ENCODE peak calls at places on chromosome 11, in six cellular contexts. K, G, V, I, P and A are unnamed samples.

GRCh38 chr11:30830666-30831065 is 244.5 kb upstream of the MPPED2 start:
- DNase-seq in P (no peak), V (no peak), G (no peak), K (no peak), I (no peak), A (no peak)

GRCh38 chr11:35950082-35950481 is 6.2 kb downstream of the LDLRAD3 start:
- DNase-seq in I (no peak), G (no peak), K (no peak), P (no peak), V (no peak), A (no peak)

GRCh38 chr11:5363712-5364111 is 12.4 kb downstream of the OR51B6 start:
- DNase-seq in I (no peak), V (no peak), K (no peak), G (no peak), P (no peak), A (no peak)

GRCh38 chr11:69771466-69771865 is 3.7 kb downstream of the FGF4 start:
- DNase-seq in G (no peak), I (no peak), K (no peak), P (no peak), V (no peak), A (no peak)

GRCh38 chr11:61787928-61788491 is 4.4 kb downstream of the TMEM258 start:
- DNase-seq in G (peak; percentile 61), K (no peak), I (no peak), P (peak; percentile 85), V (peak; percentile 68), A (peak; percentile 68)

GRCh38 chr11:2432628-2433071 is 11.7 kb downstream of the TRPM5 start:
- DNase-seq in K (no peak), P (no peak), G (no peak), V (no peak), I (no peak), A (no peak)

GRCh38 chr11:17184882-17185587 is 22.8 kb downstream of the PIK3C2A start:
- DNase-seq in I (no peak), V (no peak), G (no peak), P (no peak), K (no peak), A (no peak)

GRCh38 chr11:101456812-101457211 is 127.0 kb downstream of the TRPC6 start:
- DNase-seq in K (no peak), P (no peak), I (no peak), G (peak; percentile 52), V (no peak), A (no peak)

GRCh38 chr11:75523811-75524401 is 1.8 kb downstream of the GDPD5 start:
- DNase-seq in V (no peak), P (no peak), I (no peak), G (no peak), K (no peak), A (peak; percentile 88)

GRCh38 chr11:6468712-6469495 is 4.8 kb downstream of the TRIM3 start:
- DNase-seq in P (no peak), K (peak; percentile 91), I (peak; percentile 96), G (peak; percentile 87), V (peak; percentile 91), A (peak; percentile 84)

GRCh38 chr11:10488581-10489443 is 33.7 kb downstream of the AMPD3 start:
- DNase-seq in G (no peak), I (peak; percentile 86), K (peak; percentile 19), P (no peak), V (no peak), A (no peak)

GRCh38 chr11:94602430-94603372 is 35.5 kb downstream of the PIWIL4 start:
- DNase-seq in V (peak; percentile 35), P (peak; percentile 28), K (peak; percentile 57), G (peak; percentile 86), I (no peak), A (peak; percentile 82)

GRCh38 chr11:110455718-110456117 is 26.0 kb downstream of the FDX1 start:
- DNase-seq in G (no peak), K (no peak), P (no peak), I (no peak), V (no peak), A (no peak)

GRCh38 chr11:100637706-100638105 is 49.4 kb upstream of the ARHGAP42 start:
- DNase-seq in V (no peak), P (no peak), I (no peak), K (no peak), G (no peak), A (no peak)

GRCh38 chr11:96303980-96304379 is 39.0 kb downstream of the MAML2 start:
- DNase-seq in G (no peak), K (no peak), P (no peak), I (no peak), V (no peak), A (no peak)

GRCh38 chr11:78228467-78228866 is 39.7 kb downstream of the USP35 start:
- DNase-seq in I (peak; percentile 70), G (peak; percentile 55), P (peak; percentile 51), V (no peak), K (no peak), A (peak; percentile 63)

GRCh38 chr11:73308003-73308962 is at the start of gene ARHGEF17:
- DNase-seq in I (no peak), P (peak; percentile 71), K (peak; percentile 85), V (peak; percentile 80), G (peak; percentile 76), A (peak; percentile 55)

GRCh38 chr11:102932678-102933077 is 22.9 kb downstream of the MMP13 start:
- DNase-seq in V (no peak), I (no peak), K (no peak), P (no peak), G (no peak), A (no peak)

GRCh38 chr11:111585371-111585770 is 16.9 kb upstream of the SIK2 start:
- DNase-seq in V (no peak), K (no peak), P (no peak), I (no peak), G (peak; percentile 90), A (no peak)

GRCh38 chr11:72665911-72666472 is 8.2 kb downstream of the PDE2A start:
- DNase-seq in P (no peak), V (no peak), G (no peak), K (no peak), I (no peak), A (no peak)

GRCh38 chr11:45847908-45848316 is 637 bp downstream of the CRY2 start:
- DNase-seq in I (no peak), V (peak; percentile 48), G (peak; percentile 64), P (peak; percentile 56), K (peak; percentile 68), A (peak; percentile 58)

GRCh38 chr11:68992743-68993255 is 12.0 kb upstream of the MRGPRD start:
- DNase-seq in I (no peak), V (no peak), P (no peak), K (no peak), G (no peak), A (no peak)

GRCh38 chr11:84396521-84396920 is 1110.4 kb upstream of the CCDC90B start:
- DNase-seq in P (no peak), G (no peak), I (no peak), K (no peak), V (no peak), A (no peak)

GRCh38 chr11:6755303-6755952 is 16.3 kb downstream of the OR2AG2 start:
- DNase-seq in K (no peak), P (peak; percentile 41), V (no peak), G (peak; percentile 34), I (peak; percentile 91), A (peak; percentile 17)

GRCh38 chr11:128813729-128814128 is 53.4 kb downstream of the KCNJ1 start:
- DNase-seq in K (no peak), I (no peak), G (no peak), P (no peak), V (no peak), A (no peak)

GRCh38 chr11:79312591-79313267 is 128.1 kb downstream of the TENM4 start:
- DNase-seq in G (peak; percentile 38), V (no peak), I (no peak), P (no peak), K (no peak), A (no peak)

GRCh38 chr11:68212421-68213134 is 518 bp downstream of the KMT5B start:
- DNase-seq in K (peak; percentile 84), I (no peak), G (peak; percentile 75), P (peak; percentile 76), V (peak; percentile 75), A (peak; percentile 75)

GRCh38 chr11:70504246-70505020 is 106.1 kb downstream of the CTTN start:
- DNase-seq in G (no peak), I (no peak), P (no peak), K (no peak), V (no peak), A (no peak)

GRCh38 chr11:843818-844692 is 1.4 kb downstream of the TSPAN4 start:
- DNase-seq in V (peak; percentile 94), G (peak; percentile 90), K (peak; percentile 92), P (peak; percentile 86), I (peak; percentile 99), A (peak; percentile 76)

GRCh38 chr11:105106140-105106539 is 33.4 kb downstream of the CARD18 start:
- DNase-seq in P (no peak), I (no peak), G (no peak), K (no peak), V (no peak), A (no peak)

GRCh38 chr11:126403658-126404057 is 48.2 kb downstream of the ST3GAL4 start:
- DNase-seq in G (no peak), P (no peak), I (no peak), V (no peak), K (peak; percentile 40), A (no peak)

GRCh38 chr11:32334822-32335221 is 100.5 kb downstream of the WT1 start:
- DNase-seq in I (no peak), P (peak; percentile 46), K (no peak), G (no peak), V (no peak), A (peak; percentile 19)
- TF ChIP-seq CTCF in I (no peak), P (peak; percentile 38), K (no peak), G (peak; percentile 4), V (no peak), A (no peak)

GRCh38 chr11:120197254-120197891 is 13.5 kb upstream of the OAF start:
- DNase-seq in G (no peak), V (no peak), K (peak; percentile 27), P (no peak), I (no peak), A (no peak)
- H3K4me3 ChIP-seq in G (no peak overlapping the region), V (no peak overlapping the region), K (no peak overlapping the region), P (no peak overlapping the region), I (no peak overlapping the region), A (no peak overlapping the region)

DNA sequence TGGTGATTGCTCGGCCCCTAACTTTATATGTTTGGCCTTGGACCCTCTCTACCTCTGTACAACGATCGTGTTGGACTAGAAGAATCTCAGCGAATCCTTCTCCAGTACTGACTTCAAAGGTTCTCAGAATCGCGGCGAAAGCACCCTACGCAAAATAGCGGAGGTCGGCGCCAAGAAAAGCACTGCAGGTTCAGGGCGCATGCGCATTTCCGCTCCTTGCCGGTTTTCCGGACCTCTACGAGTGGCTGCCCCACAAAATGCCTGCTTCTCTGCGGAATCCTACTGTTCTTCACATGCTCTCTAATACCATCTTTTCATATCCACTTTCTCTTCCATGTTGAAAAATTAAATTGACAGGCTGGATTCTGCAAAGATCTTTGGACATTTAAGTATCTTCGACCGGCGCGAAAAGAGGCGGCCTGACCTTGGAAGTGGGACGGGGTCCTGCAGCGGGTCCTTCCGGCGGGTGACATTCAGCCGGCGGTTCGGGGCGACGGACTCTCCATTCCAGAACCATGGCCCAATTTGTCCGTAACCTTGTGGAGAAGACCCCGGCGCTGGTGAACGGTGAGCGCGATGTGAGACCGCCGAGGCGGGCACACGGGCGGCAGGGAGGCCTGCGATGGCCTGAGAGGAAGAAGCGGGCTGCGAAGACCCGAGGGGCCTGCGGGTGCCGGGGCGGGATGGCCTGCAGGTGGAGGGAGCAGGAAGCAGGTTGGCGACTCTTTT is at the start of gene ATP5MG:
- DNase-seq in P (peak; percentile 68), G (peak; percentile 86), K (peak; percentile 95), I (peak; percentile 94), V (peak; percentile 88), A (peak; percentile 94)
- TF ChIP-seq POLR2A in P (peak; percentile 64), G (peak; percentile 65), K (peak; percentile 31), I (peak; percentile 76), V (no peak), A (no peak)

GRCh38 chr11:74397531-74398243 is 546 bp downstream of the PGM2L1 start:
- DNase-seq in P (peak; percentile 86), V (no peak), G (peak; percentile 30), K (no peak), I (no peak), A (peak; percentile 32)
- TF ChIP-seq CTCF in P (no peak), V (peak; percentile 26), G (peak; percentile 25), K (no peak), I (no peak), A (no peak)